ENCODE peak calls at places on chromosomes 1 and 21, in six cellular contexts. One of them, this sample, is unnamed.

GRCh38 chr1:239757711-239758110 is 334.0 kb upstream of the FMN2 start:
- DNase-seq in T-helper 1 cell: no peak
- DNase-seq in stimulated activated CD4-positive, alpha-beta T cell treated with anti-CD3 and anti-CD28 coated beads, Interleukin-1b, Interleukin-23, amount 100 ng/mL, for 1 hour: no peak
- DNase-seq in HFF-Myc: no peak
- DNase-seq in NCI-H1694 treated with DMSO at 0.1 percent for 48 hours: no peak
- DNase-seq in activated T-helper 1 cell treated with anti-CD3 and anti-CD28 coated beads, Interleukin-12 subunit alpha, Interleukin-12 subunit beta, Interleukin-2, Interleukin-4 antibody, amounts not matched to agents 30 ng/mL and 10 ng/mL and 1 ng/mL, durations not matched to agents 14 hours and 24 hours and 36 hours: no peak
- DNase-seq in this sample: no peak

GRCh38 chr21:26061437-26061836 is 109.1 kb downstream of the APP start:
- DNase-seq in stimulated activated CD4-positive, alpha-beta T cell treated with anti-CD3 and anti-CD28 coated beads, Interleukin-1b, Interleukin-23, amount 100 ng/mL, for 1 hour: no peak
- DNase-seq in activated T-helper 1 cell treated with anti-CD3 and anti-CD28 coated beads, Interleukin-12 subunit alpha, Interleukin-12 subunit beta, Interleukin-2, Interleukin-4 antibody, amounts not matched to agents 30 ng/mL and 10 ng/mL and 1 ng/mL, durations not matched to agents 14 hours and 24 hours and 36 hours: no peak
- DNase-seq in T-helper 1 cell: no peak
- DNase-seq in HFF-Myc: no peak
- DNase-seq in NCI-H1694 treated with DMSO at 0.1 percent for 48 hours: peak; percentile 36
- DNase-seq in this sample: no peak

GRCh38 chr1:93908394-93909145 is 660 bp downstream of the GCLM start:
- DNase-seq in NCI-H1694 treated with DMSO at 0.1 percent for 48 hours: peak; percentile 15
- DNase-seq in T-helper 1 cell: peak; percentile 20
- DNase-seq in activated T-helper 1 cell treated with anti-CD3 and anti-CD28 coated beads, Interleukin-12 subunit alpha, Interleukin-12 subunit beta, Interleukin-2, Interleukin-4 antibody, amounts not matched to agents 30 ng/mL and 10 ng/mL and 1 ng/mL, durations not matched to agents 14 hours and 24 hours and 36 hours: peak; percentile 45
- DNase-seq in HFF-Myc: no peak
- DNase-seq in stimulated activated CD4-positive, alpha-beta T cell treated with anti-CD3 and anti-CD28 coated beads, Interleukin-1b, Interleukin-23, amount 100 ng/mL, for 1 hour: peak; percentile 1
- DNase-seq in this sample: no peak

GRCh38 chr1:40530735-40531380 is 579 bp upstream of the ZNF684 start:
- DNase-seq in activated T-helper 1 cell treated with anti-CD3 and anti-CD28 coated beads, Interleukin-12 subunit alpha, Interleukin-12 subunit beta, Interleukin-2, Interleukin-4 antibody, amounts not matched to agents 30 ng/mL and 10 ng/mL and 1 ng/mL, durations not matched to agents 14 hours and 24 hours and 36 hours: no peak
- DNase-seq in T-helper 1 cell: no peak
- DNase-seq in stimulated activated CD4-positive, alpha-beta T cell treated with anti-CD3 and anti-CD28 coated beads, Interleukin-1b, Interleukin-23, amount 100 ng/mL, for 1 hour: no peak
- DNase-seq in HFF-Myc: no peak
- DNase-seq in NCI-H1694 treated with DMSO at 0.1 percent for 48 hours: peak; percentile 20
- DNase-seq in this sample: no peak

GRCh38 chr21:43908167-43908566 is 43.1 kb downstream of the AGPAT3 start:
- DNase-seq in HFF-Myc: no peak
- DNase-seq in stimulated activated CD4-positive, alpha-beta T cell treated with anti-CD3 and anti-CD28 coated beads, Interleukin-1b, Interleukin-23, amount 100 ng/mL, for 1 hour: no peak
- DNase-seq in activated T-helper 1 cell treated with anti-CD3 and anti-CD28 coated beads, Interleukin-12 subunit alpha, Interleukin-12 subunit beta, Interleukin-2, Interleukin-4 antibody, amounts not matched to agents 30 ng/mL and 10 ng/mL and 1 ng/mL, durations not matched to agents 14 hours and 24 hours and 36 hours: no peak
- DNase-seq in T-helper 1 cell: no peak
- DNase-seq in NCI-H1694 treated with DMSO at 0.1 percent for 48 hours: no peak
- DNase-seq in this sample: no peak

GRCh38 chr1:32933742-32934322 is 30.8 kb downstream of the RNF19B start:
- DNase-seq in HFF-Myc: no peak
- DNase-seq in T-helper 1 cell: no peak
- DNase-seq in activated T-helper 1 cell treated with anti-CD3 and anti-CD28 coated beads, Interleukin-12 subunit alpha, Interleukin-12 subunit beta, Interleukin-2, Interleukin-4 antibody, amounts not matched to agents 30 ng/mL and 10 ng/mL and 1 ng/mL, durations not matched to agents 14 hours and 24 hours and 36 hours: no peak
- DNase-seq in stimulated activated CD4-positive, alpha-beta T cell treated with anti-CD3 and anti-CD28 coated beads, Interleukin-1b, Interleukin-23, amount 100 ng/mL, for 1 hour: no peak
- DNase-seq in NCI-H1694 treated with DMSO at 0.1 percent for 48 hours: no peak
- DNase-seq in this sample: no peak

GRCh38 chr1:45864765-45865164 is 61.4 kb downstream of the MAST2 start:
- DNase-seq in NCI-H1694 treated with DMSO at 0.1 percent for 48 hours: no peak
- DNase-seq in activated T-helper 1 cell treated with anti-CD3 and anti-CD28 coated beads, Interleukin-12 subunit alpha, Interleukin-12 subunit beta, Interleukin-2, Interleukin-4 antibody, amounts not matched to agents 30 ng/mL and 10 ng/mL and 1 ng/mL, durations not matched to agents 14 hours and 24 hours and 36 hours: no peak
- DNase-seq in T-helper 1 cell: no peak
- DNase-seq in stimulated activated CD4-positive, alpha-beta T cell treated with anti-CD3 and anti-CD28 coated beads, Interleukin-1b, Interleukin-23, amount 100 ng/mL, for 1 hour: no peak
- DNase-seq in HFF-Myc: no peak
- DNase-seq in this sample: no peak

GRCh38 chr1:94855307-94855700 is 35.1 kb downstream of the SLC44A3 start:
- DNase-seq in NCI-H1694 treated with DMSO at 0.1 percent for 48 hours: no peak
- DNase-seq in stimulated activated CD4-positive, alpha-beta T cell treated with anti-CD3 and anti-CD28 coated beads, Interleukin-1b, Interleukin-23, amount 100 ng/mL, for 1 hour: no peak
- DNase-seq in T-helper 1 cell: no peak
- DNase-seq in activated T-helper 1 cell treated with anti-CD3 and anti-CD28 coated beads, Interleukin-12 subunit alpha, Interleukin-12 subunit beta, Interleukin-2, Interleukin-4 antibody, amounts not matched to agents 30 ng/mL and 10 ng/mL and 1 ng/mL, durations not matched to agents 14 hours and 24 hours and 36 hours: no peak
- DNase-seq in HFF-Myc: no peak
- DNase-seq in this sample: no peak

GRCh38 chr1:155812878-155813277 is 44.1 kb downstream of the GON4L start:
- DNase-seq in HFF-Myc: no peak
- DNase-seq in stimulated activated CD4-positive, alpha-beta T cell treated with anti-CD3 and anti-CD28 coated beads, Interleukin-1b, Interleukin-23, amount 100 ng/mL, for 1 hour: no peak
- DNase-seq in activated T-helper 1 cell treated with anti-CD3 and anti-CD28 coated beads, Interleukin-12 subunit alpha, Interleukin-12 subunit beta, Interleukin-2, Interleukin-4 antibody, amounts not matched to agents 30 ng/mL and 10 ng/mL and 1 ng/mL, durations not matched to agents 14 hours and 24 hours and 36 hours: no peak
- DNase-seq in T-helper 1 cell: no peak
- DNase-seq in NCI-H1694 treated with DMSO at 0.1 percent for 48 hours: no peak
- DNase-seq in this sample: no peak